ENCODE peak calls at places on chromosomes 5 and 9, in five cellular contexts. E is H1, F is HepG2, G is HCT116, I is K562. D is an unnamed sample.

GRCh38 chr5:151596839-151597539 is 5.9 kb upstream of the FAT2 start:
- DNase-seq in E (no peak), F (peak; percentile 31), G (no peak), I (no peak), D (peak; percentile 54)

GRCh38 chr5:159337291-159337974 is 7.1 kb upstream of the IL12B start:
- DNase-seq in E (no peak), F (no peak), G (no peak), I (no peak), D (no peak)

GRCh38 chr9:93582550-93582949 is 6.2 kb downstream of the PHF2 start:
- DNase-seq in E (no peak), F (no peak), G (no peak), I (no peak), D (no peak)

GRCh38 chr5:157143127-157143959 is 678 bp upstream of the MED7 start:
- DNase-seq in E (no peak), F (no peak), G (no peak), I (peak; percentile 28), D (no peak)

GRCh38 chr9:137524161-137524560 is 26.0 kb downstream of the PNPLA7 start:
- DNase-seq in E (no peak), F (no peak), G (no peak), I (no peak), D (no peak)

GRCh38 chr5:156556666-156557401 is 229.9 kb downstream of the SGCD start:
- DNase-seq in E (no peak), F (no peak), G (no peak), I (no peak), D (no peak)

GRCh38 chr5:7852542-7852941 is 1.6 kb upstream of the CFAP90 start:
- DNase-seq in E (no peak), F (no peak), G (no peak), I (no peak), D (no peak)

GRCh38 chr9:36401179-36401740 is 1.2 kb upstream of the RNF38 start:
- DNase-seq in E (no peak), F (peak; percentile 48), G (peak; percentile 44), I (peak; percentile 83), D (no peak)

GRCh38 chr9:104927216-104927911 is 591 bp downstream of the ABCA1 start:
- DNase-seq in E (peak; percentile 77), F (peak; percentile 55), G (no peak), I (no peak), D (peak; percentile 71)

GRCh38 chr5:65268520-65268919 is 213.2 kb downstream of the ADAMTS6 start:
- DNase-seq in E (no peak), F (no peak), G (no peak), I (no peak), D (no peak)

GRCh38 chr5:112063878-112064615 is 307.1 kb upstream of the NREP start:
- DNase-seq in E (no peak), F (no peak), G (no peak), I (no peak), D (no peak)

GRCh38 chr5:81268797-81269196 is 32.6 kb upstream of the ZCCHC9 start:
- DNase-seq in E (no peak), F (peak; percentile 54), G (peak; percentile 38), I (no peak), D (no peak)

GRCh38 chr9:35996358-35996970 is 38.5 kb upstream of the OR2S2 start:
- DNase-seq in E (no peak), F (no peak), G (no peak), I (no peak), D (no peak)

GRCh38 chr5:135913713-135914626 is 18.3 kb upstream of the IL9 start:
- DNase-seq in E (no peak), F (no peak), G (no peak), I (no peak), D (no peak)

GRCh38 chr9:25964239-25964638 is 286.0 kb upstream of the TUSC1 start:
- DNase-seq in E (peak; percentile 51), F (peak; percentile 47), G (peak; percentile 1), I (no peak), D (peak; percentile 82)

GRCh38 chr9:124259273-124260078 is 1.7 kb downstream of the NEK6 start:
- DNase-seq in E (no peak), F (peak; percentile 91), G (peak; percentile 54), I (no peak), D (peak; percentile 83)

GRCh38 chr9:137217276-137218211 is 4.5 kb downstream of the RNF208 start:
- DNase-seq in E (peak; percentile 87), F (peak; percentile 66), G (peak; percentile 53), I (peak; percentile 84), D (peak; percentile 99)

GRCh38 chr5:141040763-141041426 is 10.3 kb upstream of the PCDHB1 start:
- DNase-seq in E (peak; percentile 99), F (peak; percentile 69), G (peak; percentile 93), I (peak; percentile 85), D (peak; percentile 100)

GRCh38 chr5:179930788-179931473 is 23.2 kb upstream of the TBC1D9B start:
- DNase-seq in E (peak; percentile 13), F (no peak), G (no peak), I (no peak), D (no peak)

GRCh38 chr5:138282918-138283742 is 8.7 kb upstream of the GFRA3 start:
- DNase-seq in E (no peak), F (peak; percentile 68), G (peak; percentile 34), I (peak; percentile 41), D (peak; percentile 72)

GRCh38 chr5:107670927-107671741 is at the start of gene EFNA5:
- DNase-seq in E (peak; percentile 76), F (no peak), G (peak; percentile 26), I (no peak), D (peak; percentile 40)

GRCh38 chr9:98991981-98992884 is 48.5 kb downstream of the COL15A1 start:
- DNase-seq in E (no peak), F (no peak), G (no peak), I (no peak), D (no peak)

GRCh38 chr9:34928921-34929320 is 29.2 kb upstream of the PHF24 start:
- DNase-seq in E (peak; percentile 26), F (peak; percentile 12), G (no peak), I (no peak), D (no peak)

GRCh38 chr9:137989999-137990715 is 112.6 kb downstream of the CACNA1B start:
- DNase-seq in E (peak; percentile 29), F (no peak), G (no peak), I (no peak), D (no peak)

GRCh38 chr9:107942870-107943269 is 453.3 kb upstream of the KLF4 start:
- DNase-seq in E (no peak), F (no peak), G (peak; percentile 10), I (no peak), D (no peak)

GRCh38 chr5:133225671-133226152 is 173.9 kb downstream of the HSPA4 start:
- DNase-seq in E (no peak), F (no peak), G (no peak), I (no peak), D (no peak)

GRCh38 chr9:122888480-122888879 is 16.7 kb downstream of the RC3H2 start:
- DNase-seq in E (no peak), F (no peak), G (no peak), I (no peak), D (no peak)

GRCh38 chr5:39794511-39794910 is 369.7 kb upstream of the DAB2 start:
- DNase-seq in E (no peak), F (no peak), G (no peak), I (no peak), D (peak; percentile 9)

GRCh38 chr5:151005975-151006576 is 14.3 kb upstream of the GPX3 start:
- DNase-seq in E (no peak), F (no peak), G (no peak), I (no peak), D (no peak)

GRCh38 chr5:115382989-115383388 is 86.5 kb upstream of the CCDC112 start:
- DNase-seq in E (no peak), F (no peak), G (no peak), I (no peak), D (no peak)

GRCh38 chr5:106634375-106634774 is 1036.4 kb downstream of the EFNA5 start:
- DNase-seq in E (no peak), F (no peak), G (no peak), I (no peak), D (no peak)
- TF ChIP-seq JUND in E (no peak), F (no peak), G (no peak), I (no peak), D (no peak)

GRCh38 chr9:38437193-38437823 is 13.1 kb upstream of the IGFBPL1 start:
- DNase-seq in E (no peak), F (peak; percentile 91), G (no peak), I (no peak), D (peak; percentile 88)
- TF ChIP-seq JUND in E (no peak), F (no peak), G (no peak), I (no peak), D (no peak)

DNA sequence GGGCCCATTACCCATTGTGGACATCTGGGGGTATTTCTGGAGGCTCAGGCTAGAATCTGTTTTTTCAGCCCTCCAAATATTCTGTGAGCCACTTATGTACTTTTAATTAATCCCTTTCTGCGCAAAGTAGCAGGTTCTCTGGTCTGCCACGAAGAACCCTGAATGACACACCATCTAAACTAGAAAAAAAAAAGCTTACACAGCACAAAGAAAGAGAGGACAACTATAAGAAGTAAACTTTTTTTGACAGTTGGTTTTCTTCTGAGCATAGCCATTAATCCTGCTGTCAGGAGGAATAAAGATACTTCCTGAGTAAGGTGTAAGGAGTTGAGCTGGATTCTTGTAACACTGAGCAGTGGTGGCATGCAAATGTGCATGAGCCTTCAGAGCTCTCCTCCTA is 327.5 kb downstream of the TMEM232 start:
- DNase-seq in E (no peak), F (no peak), G (no peak), I (no peak), D (no peak)
- TF ChIP-seq JUND in E (no peak), F (no peak), G (no peak), I (no peak), D (no peak)

DNA sequence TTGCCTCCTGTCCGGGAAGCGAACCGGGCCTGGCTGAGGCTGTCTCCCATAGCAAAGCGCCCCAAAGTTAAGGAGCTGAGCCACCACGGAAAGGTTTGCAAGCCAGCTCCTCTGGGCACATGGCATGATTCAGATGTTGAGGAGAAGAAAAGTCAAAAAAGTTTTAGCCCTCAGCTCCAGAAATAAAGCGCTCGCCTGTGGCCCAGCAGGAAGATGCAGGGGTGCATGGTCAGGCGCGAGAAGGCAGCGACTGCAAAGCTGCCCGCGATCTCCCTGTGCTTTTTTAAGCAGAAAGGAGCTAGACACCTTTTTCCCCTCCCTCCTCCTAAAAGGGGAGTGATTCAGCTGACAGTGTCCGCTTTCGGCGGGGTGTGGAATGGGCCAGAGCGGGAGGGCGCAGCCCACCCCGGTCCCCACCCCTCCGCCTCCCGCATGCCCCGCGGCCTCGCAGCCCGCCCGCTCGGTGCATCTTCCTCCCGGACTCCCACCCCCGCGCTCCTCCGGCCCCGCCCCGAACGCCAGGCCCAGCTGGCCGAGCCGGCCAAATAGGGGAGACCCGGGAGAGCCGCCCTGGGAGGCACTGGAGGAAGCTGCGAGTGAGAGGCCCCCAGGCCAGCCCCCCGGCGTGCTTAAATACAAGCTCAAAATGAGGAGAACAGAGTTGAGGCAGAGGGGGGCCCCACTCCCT is at the start of gene ADAMTS12:
- DNase-seq in E (peak; percentile 81), F (no peak), G (no peak), I (peak; percentile 24), D (no peak)
- TF ChIP-seq JUND in E (no peak), F (no peak), G (no peak), I (no peak), D (no peak)

GRCh38 chr9:76560481-76560891 is 101.5 kb downstream of the GCNT1 start:
- DNase-seq in E (no peak), F (no peak), G (no peak), I (no peak), D (no peak)
- TF ChIP-seq JUND in E (no peak), F (no peak), G (no peak), I (no peak), D (no peak)

D was measured in T47D.